ENCODE peak calls at places on chromosomes 5 and 9, in nine cellular contexts. N is lower lobe of right lung, P is AG04450, S is GM23248, A is uterus, O is spleen, U is mesendoderm, D is right lobe of liver, J is heart left ventricle. E is an unnamed sample.

GRCh38 chr5:13580058-13580457 is 364.4 kb downstream of the DNAH5 start:
- DNase-seq in D (peak), U (no peak), A (no peak), P (no peak), J (no peak), O (no peak), S (no peak), N (no peak), E (no peak)

GRCh38 chr9:89676281-89676680 is 71.5 kb downstream of the GADD45G start:
- DNase-seq in P (no peak), O (no peak), S (no peak), A (no peak), D (peak), N (peak), U (no peak), J (peak), E (no peak)

GRCh38 chr5:56525117-56525516 is 290.2 kb upstream of the MAP3K1 start:
- DNase-seq in J (no peak), A (peak), N (no peak), S (no peak), O (no peak), U (no peak), P (no peak), D (no peak), E (no peak)

GRCh38 chr5:155303134-155303533 is 289.6 kb downstream of the KIF4B start:
- DNase-seq in N (no peak), P (no peak), A (no peak), D (no peak), U (no peak), J (no peak), S (no peak), O (no peak), E (no peak)

GRCh38 chr9:706606-707451 is 134.7 kb upstream of the DMRT1 start:
- DNase-seq in A (peak), P (no peak), U (peak), O (peak), S (peak), J (peak), N (peak), D (peak), E (peak)

GRCh38 chr5:14720236-14720923 is 55.9 kb downstream of the OTULIN start:
- DNase-seq in D (no peak), J (no peak), A (no peak), O (no peak), S (peak), N (no peak), P (no peak), U (peak), E (no peak)

GRCh38 chr9:19498015-19498414 is 89.2 kb downstream of the ACER2 start:
- DNase-seq in A (no peak), N (no peak), J (no peak), P (no peak), S (peak), U (no peak), D (no peak), O (no peak), E (no peak)

GRCh38 chr9:76887003-76887821 is 18.7 kb downstream of the PRUNE2 start:
- DNase-seq in A (no peak), N (no peak), S (peak), J (no peak), O (no peak), U (no peak), P (no peak), D (no peak), E (no peak)

GRCh38 chr9:129416831-129417604 is 203.9 kb downstream of the C9orf50 start:
- DNase-seq in P (no peak), A (no peak), U (no peak), N (no peak), S (no peak), D (no peak), J (no peak), O (no peak), E (no peak)

GRCh38 chr9:130205912-130206311 is 33.7 kb downstream of the NCS1 start:
- DNase-seq in S (no peak), O (no peak), U (no peak), N (no peak), P (no peak), D (no peak), A (no peak), J (no peak), E (no peak)

GRCh38 chr5:74903165-74903787 is 37.1 kb upstream of the FAM169A start:
- DNase-seq in J (no peak), N (peak), U (peak), A (no peak), S (peak), P (no peak), D (peak), O (no peak), E (peak)

GRCh38 chr5:149938791-149939358 is 5.7 kb downstream of the PDE6A start:
- DNase-seq in J (no peak), U (peak), O (no peak), A (no peak), D (no peak), N (no peak), P (no peak), S (peak), E (no peak)

GRCh38 chr5:59542841-59543825 is 350.4 kb downstream of the PDE4D start:
- DNase-seq in D (peak), S (no peak), J (peak), A (peak), O (no peak), N (no peak), P (no peak), U (no peak), E (no peak)

GRCh38 chr5:172771439-172772111 is 580 bp upstream of the DUSP1 start:
- DNase-seq in U (peak), O (no peak), J (no peak), S (peak), P (no peak), D (no peak), A (no peak), N (no peak), E (no peak)

GRCh38 chr5:56264417-56265025 is 31.4 kb upstream of the ANKRD55 start:
- DNase-seq in D (no peak), S (peak), N (no peak), U (peak), A (peak), J (no peak), O (no peak), P (no peak), E (no peak)

GRCh38 chr9:85359161-85359560 is 382.6 kb downstream of the AGTPBP1 start:
- DNase-seq in A (no peak), J (no peak), S (no peak), U (no peak), P (no peak), D (no peak), O (no peak), N (no peak), E (no peak)

GRCh38 chr9:98184326-98184725 is 8.1 kb downstream of the CORO2A start:
- DNase-seq in P (no peak), A (no peak), S (no peak), D (no peak), O (no peak), N (no peak), J (no peak), U (no peak), E (no peak)

GRCh38 chr9:94084314-94084713 is at the start of gene PTPDC1:
- DNase-seq in N (no peak), O (no peak), A (peak), S (peak), D (no peak), J (no peak), U (peak), P (peak), E (no peak)

GRCh38 chr9:114289571-114290481 is 33.1 kb upstream of the ORM1 start:
- DNase-seq in P (no peak), D (peak), U (no peak), O (peak), A (peak), S (no peak), J (peak), N (peak), E (no peak)

GRCh38 chr5:134458234-134458633 is 46.6 kb upstream of the CDKN2AIPNL start:
- DNase-seq in P (no peak), J (peak), O (peak), N (peak), S (peak), A (peak), U (no peak), D (no peak), E (no peak)

GRCh38 chr9:125100822-125101221 is 42.5 kb downstream of the SCAI start:
- DNase-seq in S (no peak), P (no peak), J (no peak), A (no peak), O (no peak), D (no peak), U (no peak), N (no peak), E (no peak)

GRCh38 chr5:1008451-1009358 is at the start of gene NKD2:
- DNase-seq in A (peak), O (peak), P (no peak), S (peak), N (peak), U (peak), J (peak), D (peak), E (peak)

GRCh38 chr5:81553570-81554212 is 159.8 kb upstream of the ACOT12 start:
- DNase-seq in D (no peak), O (no peak), J (no peak), S (no peak), N (no peak), A (no peak), P (no peak), U (no peak), E (no peak)

GRCh38 chr5:142322747-142323479 is 1.9 kb downstream of the SPRY4 start:
- DNase-seq in S (peak), P (no peak), N (no peak), A (peak), J (no peak), O (no peak), D (no peak), U (no peak), E (no peak)

GRCh38 chr9:3760031-3760430 is 234.2 kb upstream of the RFX3 start:
- DNase-seq in A (no peak), D (no peak), P (no peak), U (no peak), N (no peak), S (no peak), O (no peak), J (no peak), E (no peak)

GRCh38 chr9:114456929-114457328 is 48.3 kb downstream of the WHRN start:
- DNase-seq in N (no peak), S (no peak), U (no peak), A (no peak), D (no peak), P (no peak), O (no peak), J (no peak), E (no peak)

DNA sequence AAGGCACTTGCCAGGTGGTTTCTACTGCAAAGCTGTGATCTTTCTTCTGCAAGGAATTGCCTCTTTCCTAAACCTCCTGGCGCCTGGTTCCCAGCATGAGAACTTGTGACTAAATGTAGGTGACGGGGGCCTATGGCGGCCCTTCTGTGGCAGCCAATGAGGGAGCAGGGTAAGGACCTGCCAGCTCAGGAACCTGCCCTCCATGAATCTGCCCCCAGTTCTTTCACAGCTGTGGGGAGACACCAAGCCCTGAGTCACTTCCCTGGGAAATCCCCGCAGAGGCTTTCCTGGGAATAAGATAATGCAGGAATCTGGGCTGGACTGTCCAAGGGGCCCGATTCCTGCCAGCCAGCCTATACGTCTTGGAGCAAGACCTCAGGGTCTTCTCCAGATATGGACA is 56.7 kb upstream of the CTNNA1 start:
- DNase-seq in S (peak), P (peak), J (no peak), A (no peak), U (no peak), D (no peak), O (no peak), N (no peak), E (no peak)
- H3K27ac ChIP-seq in S (no peak), P (no peak), J (no peak), A (no peak), U (no peak), D (no peak), O (no peak), N (no peak), E (no peak)

GRCh38 chr5:23012842-23013241 is 159.7 kb upstream of the CDH12 start:
- DNase-seq in D (no peak), N (no peak), A (no peak), J (no peak), P (no peak), U (no peak), O (no peak), S (no peak), E (no peak)
- H3K27ac ChIP-seq in D (peak), N (no peak), A (no peak), J (no peak), P (no peak), U (no peak), O (no peak), S (no peak), E (no peak)

GRCh38 chr5:89606901-89607554 is 724.0 kb upstream of the MEF2C start:
- DNase-seq in J (no peak), P (no peak), O (no peak), U (no peak), A (no peak), S (no peak), D (no peak), N (no peak), E (no peak)
- H3K27ac ChIP-seq in J (no peak), P (no peak), O (no peak), U (no peak), A (no peak), S (no peak), D (no peak), N (no peak), E (no peak)

DNA sequence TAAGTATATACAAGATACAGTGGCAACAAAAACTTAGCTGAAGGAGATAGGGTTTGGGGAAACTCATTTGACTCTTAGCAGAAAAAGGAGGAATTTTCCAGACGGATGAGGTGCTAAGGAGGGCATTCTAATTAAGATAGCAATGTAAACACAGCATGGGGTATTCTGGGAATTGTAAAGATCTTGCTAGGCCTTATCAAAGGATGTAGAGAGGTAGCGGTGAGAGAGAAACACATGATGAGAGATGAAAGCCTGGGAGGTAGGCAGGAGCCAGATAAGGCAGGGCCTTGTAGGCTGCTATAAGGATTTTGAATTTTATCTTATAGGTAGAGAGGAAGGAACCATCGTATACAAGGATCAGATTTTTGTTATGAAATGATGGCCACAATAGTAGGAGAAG is 106.6 kb upstream of the KCNN2 start:
- DNase-seq in S (no peak), O (no peak), J (no peak), U (peak), D (no peak), P (no peak), N (no peak), A (no peak), E (no peak)
- H3K27ac ChIP-seq in S (no peak), O (no peak), J (no peak), U (no peak), D (no peak), P (no peak), N (no peak), A (no peak), E (no peak)

GRCh38 chr9:91187965-91188344 is 173.8 kb downstream of the AUH start:
- DNase-seq in U (no peak), P (no peak), N (no peak), D (no peak), J (peak), S (peak), O (no peak), A (no peak), E (no peak)
- H3K27ac ChIP-seq in U (no peak), P (no peak), N (no peak), D (no peak), J (peak), S (peak), O (no peak), A (peak), E (no peak)

DNA sequence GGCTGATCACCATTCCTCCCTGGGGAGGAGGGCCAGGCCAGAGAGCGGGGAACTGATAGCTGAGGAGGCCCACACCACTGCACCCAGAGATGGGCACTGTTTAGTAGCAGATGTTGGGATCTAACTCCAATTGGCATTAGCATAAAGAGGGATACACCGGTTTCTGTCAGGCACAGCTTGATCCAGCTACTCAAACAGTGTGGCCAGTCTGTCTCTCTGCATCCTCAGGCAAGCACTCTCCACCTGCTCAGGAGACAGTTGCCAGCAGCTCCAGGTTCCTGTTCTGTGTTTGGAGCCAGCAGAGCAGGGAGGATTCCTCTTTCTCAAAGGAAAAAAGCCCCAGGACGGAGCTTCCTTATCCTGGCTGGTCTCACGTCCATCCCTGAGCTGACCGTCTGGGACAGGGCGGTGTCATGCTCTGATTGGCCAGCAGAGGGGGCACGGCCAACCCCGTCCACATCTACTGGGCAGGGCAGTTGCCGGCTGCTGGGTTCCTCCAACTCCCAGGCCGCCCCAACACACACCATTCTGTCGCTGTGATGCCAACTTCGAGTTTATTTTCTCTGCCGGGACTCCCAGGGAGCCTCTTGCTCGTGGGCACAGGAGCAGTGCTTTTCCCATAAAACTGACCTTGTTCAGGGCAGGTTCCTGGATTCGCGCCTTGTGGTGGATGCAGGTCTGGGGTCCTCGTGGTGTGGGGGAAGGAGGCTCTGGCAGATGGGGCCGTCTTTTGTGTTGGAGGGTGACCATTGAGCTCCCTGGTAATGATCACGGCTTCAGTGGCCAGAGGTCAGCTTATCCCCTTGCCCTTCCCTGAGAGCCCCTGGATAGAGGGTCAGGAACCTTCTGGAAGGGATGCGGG is 47.9 kb downstream of the COL5A1 start:
- DNase-seq in A (peak), J (peak), P (peak), N (peak), U (peak), O (peak), D (no peak), S (peak), E (no peak)
- H3K27ac ChIP-seq in A (peak), J (no peak), P (peak), N (no peak), U (no peak), O (no peak), D (no peak), S (peak), E (no peak)

DNA sequence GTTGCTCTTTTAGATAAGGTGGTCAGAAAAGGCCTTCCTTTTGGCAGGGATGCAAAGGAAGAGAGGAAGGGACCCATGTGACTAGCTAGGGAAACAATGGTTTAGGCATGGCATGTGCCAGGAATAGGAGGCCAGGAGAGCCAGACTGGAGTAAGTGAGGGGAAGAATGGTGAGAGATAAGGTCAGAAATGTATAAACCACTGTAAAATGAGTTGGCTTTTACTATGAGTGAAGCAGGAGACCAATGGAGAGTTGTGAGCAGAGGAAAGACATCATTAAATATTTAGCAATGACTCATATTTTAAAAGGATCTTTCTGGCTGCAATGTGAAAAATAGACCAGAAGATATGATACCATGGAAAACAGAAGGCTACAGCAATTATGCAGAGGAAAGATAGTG is 50.9 kb downstream of the AP3B1 start:
- DNase-seq in P (peak), U (peak), S (peak), O (no peak), A (no peak), N (no peak), D (no peak), J (no peak), E (no peak)
- H3K27ac ChIP-seq in P (peak), U (no peak), S (peak), O (no peak), A (no peak), N (no peak), D (no peak), J (no peak), E (no peak)

GRCh38 chr5:64790210-64790609 is 21.5 kb downstream of the CWC27 start:
- DNase-seq in A (no peak), O (no peak), S (peak), N (no peak), P (no peak), U (no peak), D (no peak), J (no peak), E (no peak)
- H3K27ac ChIP-seq in A (no peak), O (no peak), S (no peak), N (no peak), P (no peak), U (no peak), D (no peak), J (no peak), E (no peak)

E was measured in CD8-positive, alpha-beta T cell.